ENCODE peak calls at places on chromosomes 7 and 10, in seven cellular contexts. S is H1, F is A549, E is HCT116, V is HepG2, H is GM12878, T is SK-N-SH. J is an unnamed sample.

GRCh38 chr10:3805791-3806381 is 20.9 kb upstream of the KLF6 start:
- DNase-seq in S (no peak), F (no peak), E (peak), V (no peak), H (no peak), T (no peak), J (peak)

GRCh38 chr10:42926831-42927230 is 144.2 kb downstream of the BMS1 start:
- DNase-seq in S (peak), F (no peak), E (no peak), V (no peak), H (no peak), T (no peak), J (no peak)

GRCh38 chr10:112244197-112244596 is 39.0 kb upstream of the TECTB start:
- DNase-seq in S (no peak), F (no peak), E (no peak), V (no peak), H (no peak), T (no peak), J (peak)

GRCh38 chr7:55526770-55527169 is 45.5 kb downstream of the VOPP1 start:
- DNase-seq in S (no peak), F (no peak), E (no peak), V (no peak), H (no peak), T (no peak), J (no peak)

GRCh38 chr7:123633553-123633952 is 22.1 kb upstream of the LMOD2 start:
- DNase-seq in S (no peak), F (no peak), E (no peak), V (no peak), H (no peak), T (peak), J (peak)

GRCh38 chr10:110357252-110357780 is 52.6 kb upstream of the SMNDC1 start:
- DNase-seq in S (no peak), F (no peak), E (peak), V (peak), H (peak), T (no peak), J (peak)

GRCh38 chr10:84424731-84425165 is 96.4 kb downstream of the CCSER2 start:
- DNase-seq in S (no peak), F (no peak), E (peak), V (peak), H (peak), T (peak), J (peak)

GRCh38 chr7:70694909-70695803 is 436.8 kb upstream of the GALNT17 start:
- DNase-seq in S (peak), F (no peak), E (no peak), V (no peak), H (no peak), T (peak), J (peak)

GRCh38 chr7:128259131-128260056 is 18.3 kb downstream of the LEP start:
- DNase-seq in S (no peak), F (no peak), E (peak), V (no peak), H (no peak), T (no peak), J (peak)

GRCh38 chr7:11650030-11650429 is 182.0 kb downstream of the THSD7A start:
- DNase-seq in S (no peak), F (no peak), E (no peak), V (no peak), H (no peak), T (no peak), J (no peak)

GRCh38 chr10:29860159-29860558 is 199.2 kb downstream of the JCAD start:
- DNase-seq in S (no peak), F (no peak), E (no peak), V (no peak), H (no peak), T (no peak), J (peak)

GRCh38 chr7:102433319-102434038 is at the start of gene ORAI2:
- DNase-seq in S (peak), F (peak), E (no peak), V (no peak), H (no peak), T (peak), J (peak)

GRCh38 chr10:12042409-12042796 is 206 bp downstream of the UPF2 start:
- DNase-seq in S (no peak), F (peak), E (no peak), V (no peak), H (no peak), T (no peak), J (peak)

GRCh38 chr10:78594938-78595645 is 473.7 kb upstream of the ZMIZ1 start:
- DNase-seq in S (no peak), F (no peak), E (no peak), V (no peak), H (no peak), T (no peak), J (no peak)

GRCh38 chr10:84344560-84344959 is 16.2 kb downstream of the CCSER2 start:
- DNase-seq in S (no peak), F (no peak), E (no peak), V (no peak), H (no peak), T (no peak), J (no peak)

GRCh38 chr7:108570146-108570755 is 577 bp downstream of the DNAJB9 start:
- DNase-seq in S (no peak), F (peak), E (peak), V (peak), H (no peak), T (peak), J (peak)

GRCh38 chr7:27198138-27198841 is 1.6 kb downstream of the HOXA13 start:
- DNase-seq in S (peak), F (no peak), E (no peak), V (no peak), H (no peak), T (no peak), J (no peak)

GRCh38 chr10:110356628-110357245 is 52.0 kb upstream of the SMNDC1 start:
- DNase-seq in S (no peak), F (no peak), E (peak), V (no peak), H (peak), T (no peak), J (peak)

GRCh38 chr7:33186187-33186586 is 56.8 kb downstream of the BBS9 start:
- DNase-seq in S (no peak), F (no peak), E (no peak), V (no peak), H (no peak), T (no peak), J (peak)

GRCh38 chr10:45461034-45461433 is 87.0 kb downstream of the ALOX5 start:
- DNase-seq in S (no peak), F (no peak), E (no peak), V (no peak), H (peak), T (no peak), J (peak)

GRCh38 chr10:115829501-115830215 is 443.3 kb downstream of the GFRA1 start:
- DNase-seq in S (no peak), F (no peak), E (no peak), V (no peak), H (no peak), T (no peak), J (peak)

GRCh38 chr7:23712368-23713284 is 2.6 kb downstream of the STK31 start:
- DNase-seq in S (no peak), F (peak), E (peak), V (peak), H (peak), T (peak), J (peak)

GRCh38 chr7:54908760-54909438 is 109.9 kb upstream of the EGFR start:
- DNase-seq in S (no peak), F (no peak), E (no peak), V (no peak), H (no peak), T (no peak), J (peak)

GRCh38 chr7:4700577-4701235 is 18.6 kb downstream of the FOXK1 start:
- DNase-seq in S (no peak), F (no peak), E (no peak), V (no peak), H (no peak), T (no peak), J (peak)

GRCh38 chr10:6647811-6648526 is 67.9 kb upstream of the PRKCQ start:
- DNase-seq in S (peak), F (peak), E (peak), V (peak), H (no peak), T (peak), J (no peak)

GRCh38 chr10:89297791-89298190 is 4.1 kb upstream of the IFIT2 start:
- DNase-seq in S (no peak), F (no peak), E (no peak), V (no peak), H (no peak), T (no peak), J (no peak)

GRCh38 chr7:15972767-15973362 is 286.4 kb upstream of the MEOX2 start:
- DNase-seq in S (no peak), F (no peak), E (no peak), V (no peak), H (no peak), T (no peak), J (peak)

GRCh38 chr7:157892751-157893150 is 555.9 kb downstream of the DNAJB6 start:
- DNase-seq in S (no peak), F (no peak), E (no peak), V (no peak), H (no peak), T (no peak), J (no peak)

GRCh38 chr7:18509491-18509890 is 13.9 kb downstream of the HDAC9 start:
- DNase-seq in S (no peak), F (no peak), E (no peak), V (no peak), H (no peak), T (no peak), J (peak)

GRCh38 chr7:27172823-27173411 is 1.2 kb downstream of the HOXA10 start:
- DNase-seq in S (peak), F (no peak), E (no peak), V (no peak), H (no peak), T (peak), J (no peak)

GRCh38 chr7:55144333-55144954 is 125.6 kb downstream of the EGFR start:
- DNase-seq in S (peak), F (peak), E (no peak), V (no peak), H (no peak), T (peak), J (no peak)

GRCh38 chr10:75774780-75775490 is 343.5 kb downstream of the LRMDA start:
- DNase-seq in S (no peak), F (no peak), E (no peak), V (no peak), H (no peak), T (no peak), J (no peak)

GRCh38 chr7:157501576-157501975 is 164.8 kb downstream of the DNAJB6 start:
- DNase-seq in S (no peak), F (no peak), E (no peak), V (no peak), H (no peak), T (no peak), J (no peak)

GRCh38 chr10:20885678-20886077 is 11.4 kb downstream of the NEBL start:
- DNase-seq in S (no peak), F (no peak), E (no peak), V (no peak), H (no peak), T (no peak), J (no peak)

GRCh38 chr7:127349881-127350280 is 42.6 kb downstream of the ZNF800 start:
- DNase-seq in S (no peak), F (no peak), E (no peak), V (no peak), H (no peak), T (no peak), J (no peak)

GRCh38 chr7:44348851-44349781 is 23.7 kb upstream of the CAMK2B start:
- DNase-seq in S (no peak), F (no peak), E (no peak), V (peak), H (no peak), T (no peak), J (no peak)

GRCh38 chr7:99839560-99840011 is 11.8 kb downstream of the CYP3A43 start:
- DNase-seq in S (peak), F (no peak), E (no peak), V (no peak), H (no peak), T (no peak), J (no peak)

GRCh38 chr7:116512524-116513188 is 12.2 kb upstream of the CAV1 start:
- DNase-seq in S (no peak), F (no peak), E (no peak), V (no peak), H (no peak), T (no peak), J (peak)

GRCh38 chr7:116509982-116510579 is 10.5 kb downstream of the CAV2 start:
- DNase-seq in S (no peak), F (no peak), E (no peak), V (no peak), H (no peak), T (no peak), J (peak)

GRCh38 chr7:116510795-116511194 is 11.3 kb downstream of the CAV2 start:
- DNase-seq in S (no peak), F (no peak), E (no peak), V (no peak), H (no peak), T (no peak), J (no peak)

GRCh38 chr7:116515584-116515983 is 9.3 kb upstream of the CAV1 start:
- DNase-seq in S (no peak), F (no peak), E (no peak), V (no peak), H (no peak), T (no peak), J (no peak)

GRCh38 chr7:116511552-116512523 is 12.3 kb downstream of the CAV2 start:
- DNase-seq in S (no peak), F (peak), E (peak), V (peak), H (peak), T (no peak), J (peak)
- TF ChIP-seq RAD21 in S (no peak), F (peak), E (no peak), V (no peak), H (no peak), T (no peak), J (no peak)

GRCh38 chr7:28941633-28942032 is 16.5 kb downstream of the TRIL start:
- DNase-seq in S (no peak), F (no peak), E (no peak), V (no peak), H (no peak), T (no peak), J (no peak)
- TF ChIP-seq RAD21 in S (no peak), F (no peak), E (no peak), V (no peak), H (no peak), T (no peak), J (no peak)

DNA sequence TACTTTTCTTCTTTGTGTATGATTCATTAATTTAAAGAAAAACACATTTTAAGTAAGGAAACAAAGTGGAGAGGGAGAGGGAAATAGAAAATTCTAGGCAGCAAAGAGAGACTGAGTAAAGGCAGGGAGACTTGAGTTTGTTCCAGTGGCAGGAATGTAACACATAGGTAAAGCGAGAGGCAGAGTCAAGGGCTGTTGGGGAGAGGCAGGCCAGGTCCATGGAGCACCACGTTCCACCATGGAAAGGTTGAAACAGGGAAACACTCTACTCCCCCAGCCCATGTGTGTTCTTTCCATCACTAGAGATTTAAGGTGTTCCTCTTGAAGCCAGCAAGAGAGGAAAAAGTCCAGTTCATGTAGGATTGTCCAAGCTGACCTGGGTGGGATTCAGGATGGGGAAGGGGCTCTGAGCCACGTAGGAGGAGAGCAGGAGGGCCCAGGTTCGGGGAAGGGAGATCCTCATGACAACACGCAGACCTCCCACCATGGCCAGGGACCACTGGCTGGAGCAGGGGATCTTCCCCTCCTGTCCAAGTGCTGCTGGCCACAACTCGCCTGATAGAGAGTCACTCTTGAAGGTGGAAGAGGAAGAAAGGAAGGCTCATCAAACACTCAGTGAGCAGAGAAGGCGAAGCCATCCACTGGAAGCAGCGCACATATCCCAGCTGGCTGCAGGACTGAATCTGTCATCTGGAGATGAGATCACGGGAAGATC is 666.4 kb upstream of the MKI67 start:
- DNase-seq in S (no peak), F (no peak), E (no peak), V (no peak), H (no peak), T (no peak), J (no peak)
- TF ChIP-seq RAD21 in S (no peak), F (no peak), E (no peak), V (no peak), H (no peak), T (no peak), J (no peak)

GRCh38 chr7:1141651-1142050 is 18.3 kb downstream of the ZFAND2A start:
- DNase-seq in S (no peak), F (no peak), E (no peak), V (no peak), H (no peak), T (no peak), J (no peak)
- TF ChIP-seq RAD21 in S (no peak), F (no peak), E (no peak), V (no peak), H (no peak), T (no peak), J (no peak)

DNA sequence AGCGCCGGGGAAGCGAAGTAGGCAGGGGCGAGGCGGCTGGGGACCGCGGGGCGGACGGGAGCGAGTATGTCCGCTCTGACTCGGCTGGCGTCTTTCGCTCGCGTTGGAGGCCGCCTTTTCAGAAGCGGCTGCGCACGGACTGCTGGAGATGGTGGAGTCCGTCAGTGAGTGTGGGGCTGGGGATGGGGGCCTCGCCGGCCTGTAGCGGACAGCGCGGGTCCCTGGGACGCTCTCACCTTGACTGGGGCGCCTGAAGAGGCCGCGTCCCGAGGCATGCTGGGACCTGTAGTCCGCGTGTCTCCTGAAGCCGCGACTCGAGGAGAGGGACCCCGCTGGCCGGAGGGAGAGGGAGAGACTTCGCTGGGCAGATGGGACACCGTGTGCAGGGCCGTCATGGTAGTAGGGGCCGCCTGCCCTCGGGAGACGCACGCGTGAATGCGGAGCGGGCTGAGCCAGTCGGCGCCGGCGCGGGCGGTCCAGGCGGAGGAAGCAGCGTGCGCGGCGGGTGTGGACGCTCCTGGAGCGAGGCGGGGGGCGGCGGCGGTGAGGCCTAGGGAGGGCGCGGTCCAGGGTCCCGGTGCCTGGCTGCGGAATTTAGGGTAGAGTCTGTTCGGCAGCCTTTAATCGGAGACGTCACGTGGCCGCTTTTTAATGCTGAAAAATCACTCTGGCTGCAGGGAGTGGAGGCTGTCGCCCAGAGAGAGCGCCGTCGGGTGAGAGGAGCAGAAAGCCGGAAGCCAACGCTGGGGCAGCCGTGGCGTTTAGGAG is at the start of gene NDUFB2:
- DNase-seq in S (peak), F (peak), E (peak), V (peak), H (peak), T (peak), J (peak)
- TF ChIP-seq RAD21 in S (no peak), F (no peak), E (no peak), V (peak), H (no peak), T (no peak), J (no peak)

GRCh38 chr10:31749981-31750850 is 178.4 kb downstream of the ARHGAP12 start:
- DNase-seq in S (no peak), F (no peak), E (no peak), V (no peak), H (no peak), T (peak), J (no peak)
- TF ChIP-seq RAD21 in S (no peak), F (no peak), E (no peak), V (no peak), H (no peak), T (no peak), J (no peak)

GRCh38 chr7:111990597-111990996 is 215.6 kb downstream of the DOCK4 start:
- DNase-seq in S (no peak), F (no peak), E (no peak), V (no peak), H (no peak), T (no peak), J (no peak)
- TF ChIP-seq RAD21 in S (no peak), F (no peak), E (no peak), V (no peak), H (no peak), T (no peak), J (no peak)

GRCh38 chr7:129671276-129671675 is 59.8 kb downstream of the NRF1 start:
- DNase-seq in S (no peak), F (no peak), E (no peak), V (no peak), H (no peak), T (no peak), J (no peak)
- TF ChIP-seq RAD21 in S (no peak), F (no peak), E (no peak), V (no peak), H (no peak), T (no peak), J (no peak)

DNA sequence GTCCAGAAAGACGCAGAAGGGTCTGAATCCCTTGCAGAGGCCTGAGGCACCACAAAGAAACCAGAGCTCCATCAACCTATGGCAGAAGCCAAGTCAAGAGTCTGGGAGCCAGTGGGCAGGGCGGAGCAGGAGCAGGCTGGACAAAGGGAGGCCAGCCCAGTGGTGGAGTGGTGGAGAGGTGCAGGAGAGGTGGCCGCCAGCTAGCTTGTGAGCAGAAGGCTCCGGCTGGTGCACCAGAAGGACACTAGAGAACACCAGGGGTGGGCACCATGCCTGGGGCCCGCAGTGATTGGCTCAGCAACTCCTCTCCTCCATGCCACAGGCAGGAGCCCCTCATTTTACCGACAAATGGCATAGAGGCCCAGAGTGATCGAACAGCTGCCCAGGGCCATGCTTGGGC is 186.6 kb downstream of the GRID1 start:
- DNase-seq in S (no peak), F (no peak), E (no peak), V (no peak), H (no peak), T (no peak), J (no peak)
- TF ChIP-seq RAD21 in S (no peak), F (no peak), E (no peak), V (no peak), H (no peak), T (no peak), J (no peak)

J was measured in IMR-90.